ENCODE peak calls at places on chromosomes 13 and 19, in nine cellular contexts. Z is B cell, R is left lung, F is T-cell, N is brain microvascular endothelial cell, T is omental fat pad, M is neural progenitor cell, C is memory B cell, D is PC-9. P is an unnamed sample.
A peak's percentile ranks its signal among the peaks of the same experiment; 100 is the strongest.

GRCh38 chr19:1113278-1113985 is 9.6 kb downstream of the GPX4 start:
- DNase-seq in C (peak; percentile 87), F (peak; percentile 78), N (peak; percentile 91), Z (peak; percentile 99), M (peak; percentile 95), D (peak; percentile 69), T (peak; percentile 87), R (peak; percentile 95), P (no peak)

GRCh38 chr19:16367269-16367683 is 42.6 kb downstream of the KLF2 start:
- DNase-seq in R (no peak), M (no peak), C (no peak), Z (no peak), T (no peak), N (no peak), D (no peak), F (peak; percentile 65), P (no peak)

GRCh38 chr13:30719521-30719914 is 15.8 kb upstream of the ALOX5AP start:
- DNase-seq in D (no peak), R (no peak), Z (no peak), F (no peak), M (no peak), C (no peak), T (no peak), N (no peak), P (no peak)

GRCh38 chr13:32515246-32515645 is 23.3 kb downstream of the N4BP2L2 start:
- DNase-seq in D (no peak), M (no peak), Z (no peak), C (no peak), T (no peak), F (no peak), N (no peak), R (no peak), P (no peak)

GRCh38 chr19:2115324-2115723 is 18.6 kb downstream of the IZUMO4 start:
- DNase-seq in R (no peak), C (no peak), D (no peak), T (no peak), N (no peak), F (no peak), Z (no peak), M (no peak), P (no peak)

GRCh38 chr13:110407021-110407420 is 99.9 kb downstream of the COL4A2 start:
- DNase-seq in R (no peak), N (no peak), C (no peak), D (no peak), F (no peak), Z (no peak), T (no peak), M (no peak), P (no peak)

GRCh38 chr13:33057019-33057785 is 41.0 kb downstream of the KL start:
- DNase-seq in N (peak; percentile 23), T (no peak), Z (no peak), R (no peak), C (no peak), D (no peak), F (no peak), M (peak; percentile 52), P (no peak)

GRCh38 chr19:30376826-30377425 is 4.7 kb downstream of the ZNF536 start:
- DNase-seq in T (no peak), C (no peak), Z (no peak), F (no peak), M (no peak), D (no peak), N (no peak), R (no peak), P (no peak)

GRCh38 chr13:75423383-75423782 is 58.6 kb downstream of the TBC1D4 start:
- DNase-seq in T (no peak), M (no peak), N (no peak), D (no peak), R (no peak), F (no peak), Z (no peak), C (no peak), P (no peak)

GRCh38 chr13:40483601-40484000 is 182.8 kb downstream of the FOXO1 start:
- DNase-seq in F (no peak), M (no peak), N (no peak), R (no peak), C (no peak), T (no peak), Z (no peak), D (no peak), P (no peak)

GRCh38 chr19:34667349-34668076 is 9.4 kb downstream of the SCGB2B2 start:
- DNase-seq in M (no peak), D (no peak), F (no peak), Z (no peak), N (no peak), C (no peak), T (no peak), R (no peak), P (no peak)

GRCh38 chr19:35063940-35064818 is 22.7 kb downstream of the HPN start:
- DNase-seq in Z (no peak), D (peak; percentile 67), M (no peak), F (no peak), R (no peak), N (peak; percentile 29), C (no peak), T (no peak), P (peak; percentile 58)

GRCh38 chr13:69970521-69970920 is 137.1 kb upstream of the ATXN8OS start:
- DNase-seq in F (no peak), D (no peak), R (no peak), N (peak; percentile 4), M (no peak), T (no peak), C (no peak), Z (no peak), P (peak; percentile 1)

GRCh38 chr13:56888455-56888854 is 252.3 kb upstream of the PRR20A start:
- DNase-seq in Z (no peak), N (no peak), T (no peak), M (no peak), F (no peak), D (no peak), C (no peak), R (no peak), P (no peak)

GRCh38 chr19:4063369-4064072 is 3.2 kb downstream of the ZBTB7A start:
- DNase-seq in M (peak; percentile 55), C (no peak), N (no peak), T (no peak), Z (peak; percentile 47), F (no peak), R (no peak), D (no peak), P (no peak)

GRCh38 chr13:66138172-66138811 is 1091.8 kb downstream of the PCDH9 start:
- DNase-seq in T (no peak), F (no peak), Z (peak; percentile 35), M (no peak), C (no peak), D (no peak), N (no peak), R (no peak), P (no peak)

GRCh38 chr13:32911506-32911905 is 104.7 kb upstream of the KL start:
- DNase-seq in R (no peak), C (no peak), M (peak; percentile 54), N (peak; percentile 51), F (no peak), Z (peak; percentile 22), D (no peak), T (no peak), P (no peak)

GRCh38 chr13:87698268-87698667 is 27.1 kb downstream of the SLITRK5 start:
- DNase-seq in F (no peak), Z (no peak), M (no peak), C (no peak), D (no peak), T (no peak), R (no peak), N (no peak), P (no peak)

GRCh38 chr19:15191514-15191913 is 9.3 kb downstream of the NOTCH3 start:
- DNase-seq in F (no peak), D (no peak), R (no peak), C (no peak), Z (no peak), T (no peak), M (no peak), N (no peak), P (no peak)

GRCh38 chr19:2981898-2982297 is 4.5 kb downstream of the TLE6 start:
- DNase-seq in N (no peak), T (no peak), D (no peak), M (no peak), F (no peak), Z (no peak), C (no peak), R (no peak), P (no peak)

GRCh38 chr13:83881031-83881727 is 1.1 kb downstream of the SLITRK1 start:
- DNase-seq in Z (no peak), C (no peak), D (no peak), R (no peak), F (no peak), T (no peak), M (peak; percentile 8), N (no peak), P (no peak)

GRCh38 chr19:50152578-50152977 is 10.5 kb downstream of the IZUMO2 start:
- DNase-seq in T (no peak), M (no peak), C (no peak), N (no peak), D (no peak), R (no peak), F (no peak), Z (no peak), P (no peak)

GRCh38 chr13:100040196-100040595 is 48.7 kb upstream of the PCCA start:
- DNase-seq in T (no peak), N (no peak), M (no peak), Z (no peak), F (no peak), C (no peak), D (no peak), R (no peak), P (no peak)

GRCh38 chr13:65677906-65678305 is 1552.2 kb downstream of the PCDH9 start:
- DNase-seq in R (no peak), T (no peak), Z (no peak), F (no peak), D (no peak), M (no peak), N (no peak), C (no peak), P (no peak)

GRCh38 chr13:53191091-53191490 is 162.5 kb downstream of the OLFM4 start:
- DNase-seq in T (no peak), D (no peak), N (no peak), Z (no peak), C (no peak), F (no peak), M (peak; percentile 82), R (no peak), P (peak; percentile 48)

GRCh38 chr13:51525567-51526165 is 58.6 kb upstream of the WDFY2 start:
- DNase-seq in Z (no peak), R (no peak), C (no peak), F (no peak), D (no peak), M (no peak), T (no peak), N (peak; percentile 32), P (no peak)

GRCh38 chr13:31209819-31210209 is 10.0 kb downstream of the B3GLCT start:
- DNase-seq in C (no peak), T (no peak), F (no peak), Z (no peak), N (no peak), D (no peak), R (no peak), M (no peak), P (no peak)

GRCh38 chr13:82947121-82948077 is 934.9 kb downstream of the SLITRK1 start:
- DNase-seq in R (no peak), D (peak; percentile 50), Z (no peak), C (no peak), M (no peak), T (no peak), N (no peak), F (no peak), P (no peak)

GRCh38 chr19:32168111-32168510 is 177.3 kb upstream of the ZNF507 start:
- DNase-seq in D (no peak), F (no peak), R (no peak), Z (no peak), C (no peak), T (no peak), M (no peak), N (no peak), P (no peak)

GRCh38 chr13:44294868-44295267 is 78.8 kb upstream of the SERP2 start:
- DNase-seq in F (no peak), C (no peak), M (no peak), R (no peak), N (no peak), T (no peak), Z (no peak), D (no peak), P (no peak)

GRCh38 chr19:13505761-13506549 is at the start of gene CACNA1A:
- DNase-seq in C (no peak), D (no peak), Z (peak; percentile 62), T (no peak), R (no peak), N (no peak), F (peak; percentile 6), M (peak; percentile 83), P (no peak)

P was measured in epithelial cell of prostate.